ENCODE peak calls at places on chromosomes 12 and 14, in six cellular contexts. T is adrenal gland; N is sigmoid colon; K is cardiac muscle cell; V is cardiac fibroblast; F is CD8-positive, alpha-beta T cell. H is an unnamed sample.

GRCh38 chr14:41899416-41899815 is 292.7 kb downstream of the LRFN5 start:
- DNase-seq in T (no peak), N (no peak), K (no peak), V (peak; percentile 41), F (no peak), H (peak; percentile 0)

GRCh38 chr14:89012272-89013097 is 188.0 kb downstream of the TTC8 start:
- DNase-seq in T (no peak), N (no peak), K (no peak), V (no peak), F (no peak), H (no peak)

GRCh38 chr12:63419119-63419518 is 249.2 kb downstream of the DPY19L2 start:
- DNase-seq in T (no peak), N (no peak), K (no peak), V (no peak), F (no peak), H (no peak)

GRCh38 chr12:41936333-41936732 is 208.3 kb downstream of the GXYLT1 start:
- DNase-seq in T (no peak), N (no peak), K (no peak), V (no peak), F (no peak), H (no peak)

GRCh38 chr14:103199141-103199540 is 75.9 kb downstream of the TNFAIP2 start:
- DNase-seq in T (no peak), N (peak; percentile 78), K (no peak), V (peak; percentile 75), F (no peak), H (peak; percentile 95)

GRCh38 chr14:50410921-50411320 is 14.2 kb upstream of the CDKL1 start:
- DNase-seq in T (no peak), N (no peak), K (no peak), V (peak; percentile 73), F (no peak), H (peak; percentile 91)

GRCh38 chr12:22321620-22322019 is 12.9 kb downstream of the ST8SIA1 start:
- DNase-seq in T (peak; percentile 12), N (no peak), K (peak; percentile 17), V (peak; percentile 18), F (no peak), H (peak; percentile 8)

GRCh38 chr12:101671157-101671791 is 26.2 kb upstream of the CHPT1 start:
- DNase-seq in T (peak; percentile 26), N (no peak), K (no peak), V (no peak), F (peak; percentile 72), H (no peak)

GRCh38 chr12:130838951-130839769 is at the start of gene STX2:
- DNase-seq in T (peak; percentile 92), N (peak; percentile 93), K (peak; percentile 89), V (peak; percentile 84), F (peak; percentile 95), H (peak; percentile 74)

GRCh38 chr12:62737201-62737600 is 197.7 kb downstream of the PPM1H start:
- DNase-seq in T (no peak), N (no peak), K (no peak), V (no peak), F (no peak), H (no peak)

GRCh38 chr12:1760566-1761382 is 59.6 kb upstream of the LRTM2 start:
- DNase-seq in T (peak; percentile 49), N (no peak), K (no peak), V (peak; percentile 26), F (no peak), H (peak; percentile 53)

GRCh38 chr12:131852551-131853299 is 24.5 kb downstream of the MMP17 start:
- DNase-seq in T (no peak), N (no peak), K (no peak), V (no peak), F (no peak), H (peak; percentile 49)

GRCh38 chr12:89525002-89525823 is 617 bp upstream of the GALNT4 start:
- DNase-seq in T (peak; percentile 31), N (peak; percentile 72), K (peak; percentile 67), V (no peak), F (peak; percentile 60), H (peak; percentile 15)

GRCh38 chr12:106903241-106903950 is 52.3 kb upstream of the TMEM263 start:
- DNase-seq in T (peak; percentile 84), N (peak; percentile 75), K (peak; percentile 84), V (peak; percentile 53), F (peak; percentile 80), H (peak; percentile 28)

GRCh38 chr14:37583358-37584210 is 11.5 kb downstream of the FOXA1 start:
- DNase-seq in T (no peak), N (no peak), K (no peak), V (no peak), F (no peak), H (no peak)

GRCh38 chr12:12983420-12984035 is 16.5 kb downstream of the HEBP1 start:
- DNase-seq in T (peak; percentile 47), N (no peak), K (peak; percentile 39), V (peak; percentile 81), F (no peak), H (peak; percentile 66)

GRCh38 chr12:101238806-101239329 is 28.8 kb upstream of the SLC5A8 start:
- DNase-seq in T (no peak), N (no peak), K (no peak), V (no peak), F (no peak), H (no peak)

GRCh38 chr12:46071769-46072624 is 81.6 kb upstream of the SCAF11 start:
- DNase-seq in T (peak; percentile 85), N (peak; percentile 82), K (peak; percentile 73), V (peak; percentile 82), F (peak; percentile 69), H (peak; percentile 67)

GRCh38 chr14:65286443-65286842 is 126.1 kb upstream of the FUT8 start:
- DNase-seq in T (no peak), N (no peak), K (no peak), V (peak; percentile 39), F (no peak), H (peak; percentile 10)

GRCh38 chr12:75850751-75851462 is 180.7 kb downstream of the PHLDA1 start:
- DNase-seq in T (no peak), N (no peak), K (no peak), V (peak; percentile 56), F (no peak), H (peak; percentile 45)

GRCh38 chr12:127479256-127479655 is 787.7 kb upstream of the TMEM132C start:
- DNase-seq in T (no peak), N (no peak), K (no peak), V (peak; percentile 0), F (no peak), H (peak; percentile 55)

GRCh38 chr14:41051801-41052200 is 554.9 kb upstream of the LRFN5 start:
- DNase-seq in T (no peak), N (no peak), K (no peak), V (no peak), F (no peak), H (no peak)

GRCh38 chr14:99479903-99480855 is 480 bp downstream of the SETD3 start:
- DNase-seq in T (peak; percentile 72), N (peak; percentile 88), K (peak; percentile 78), V (peak; percentile 71), F (peak; percentile 57), H (peak; percentile 73)

GRCh38 chr14:52271538-52271937 is 4.0 kb downstream of the PTGDR start:
- DNase-seq in T (no peak), N (no peak), K (no peak), V (no peak), F (no peak), H (no peak)

GRCh38 chr14:52275372-52275771 is 7.9 kb downstream of the PTGDR start:
- DNase-seq in T (no peak), N (no peak), K (no peak), V (no peak), F (no peak), H (no peak)

GRCh38 chr14:52269100-52269499 is 1.6 kb downstream of the PTGDR start:
- DNase-seq in T (no peak), N (no peak), K (no peak), V (no peak), F (no peak), H (no peak)

GRCh38 chr14:52268191-52269061 is 928 bp downstream of the PTGDR start:
- DNase-seq in T (no peak), N (no peak), K (peak; percentile 14), V (peak; percentile 29), F (peak; percentile 60), H (peak; percentile 5)

DNA sequence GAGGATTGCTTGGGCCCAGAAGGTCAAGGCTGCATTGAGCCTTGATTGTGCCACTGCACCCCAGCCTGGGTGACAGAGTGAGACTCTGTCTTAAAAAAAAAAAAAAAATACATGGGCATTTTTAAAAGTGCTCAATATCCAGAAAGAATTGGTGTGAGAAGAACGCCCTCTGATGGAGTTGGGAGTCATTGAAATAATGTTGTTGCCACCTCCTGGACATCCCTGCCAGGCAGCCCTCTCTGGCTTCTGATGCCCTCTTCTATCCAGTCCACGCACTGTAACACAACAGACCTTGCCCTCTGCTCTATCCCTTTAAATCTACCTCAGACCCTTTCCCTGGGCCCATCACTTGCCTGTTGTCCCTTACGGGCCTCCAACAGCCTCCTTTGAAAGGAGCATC is 4.9 kb downstream of the PTGDR start:
- DNase-seq in T (peak; percentile 19), N (no peak), K (peak; percentile 23), V (peak; percentile 57), F (no peak), H (peak; percentile 11)
- TF ChIP-seq CTCF in T (peak; percentile 18), N (no peak), K (peak; percentile 46), V (peak; percentile 54), F (peak; percentile 49), H (peak; percentile 46)

DNA sequence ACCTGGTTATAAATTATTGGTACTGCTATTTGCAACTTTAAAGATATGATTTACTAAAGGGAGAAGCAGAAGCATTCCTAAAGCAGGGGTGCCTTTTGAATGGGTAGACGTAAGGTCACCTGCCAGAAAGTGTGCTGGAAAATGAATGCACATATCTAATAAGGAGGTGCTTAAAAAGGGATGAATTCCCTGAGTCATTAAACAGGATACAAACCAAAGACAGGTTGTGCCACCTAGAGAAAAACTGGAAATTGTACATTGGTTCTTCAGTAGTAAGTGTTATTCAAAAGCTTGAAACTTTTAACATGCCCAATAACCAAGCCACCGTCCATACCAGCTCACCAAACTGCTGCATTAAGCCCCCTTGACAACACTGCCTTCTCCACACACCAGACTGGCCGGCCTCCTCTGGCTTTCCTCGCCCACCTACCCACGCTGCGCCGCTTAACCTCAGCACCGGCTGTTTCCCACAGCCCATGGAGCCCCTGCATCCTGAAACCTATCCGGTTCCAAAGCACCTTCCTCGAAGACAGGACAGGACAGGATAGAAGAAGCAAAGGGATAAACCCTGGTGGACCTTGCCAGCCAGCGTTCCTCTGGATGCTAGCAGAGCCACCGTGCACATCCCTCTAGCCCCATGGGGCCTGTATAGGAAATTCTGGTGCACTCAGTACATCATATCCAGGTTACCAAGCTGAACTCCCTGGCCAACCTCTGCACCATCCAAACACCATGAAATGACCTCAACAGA is 201.5 kb upstream of the CAND1 start:
- DNase-seq in T (no peak), N (no peak), K (no peak), V (no peak), F (no peak), H (no peak)
- H3K4me3 ChIP-seq in T (peak overlapping the region; percentile 85), N (peak overlapping the region; percentile 76), K (peak overlapping the region; percentile 66), V (no peak overlapping the region), F (no peak overlapping the region), H (no peak overlapping the region)

GRCh38 chr14:77125275-77126073 is 16.1 kb downstream of the ZDHHC22 start:
- DNase-seq in T (no peak), N (no peak), K (no peak), V (no peak), F (no peak), H (no peak)
- TF ChIP-seq CTCF in T (no peak), N (no peak), K (no peak), V (no peak), F (peak; percentile 15), H (no peak)

DNA sequence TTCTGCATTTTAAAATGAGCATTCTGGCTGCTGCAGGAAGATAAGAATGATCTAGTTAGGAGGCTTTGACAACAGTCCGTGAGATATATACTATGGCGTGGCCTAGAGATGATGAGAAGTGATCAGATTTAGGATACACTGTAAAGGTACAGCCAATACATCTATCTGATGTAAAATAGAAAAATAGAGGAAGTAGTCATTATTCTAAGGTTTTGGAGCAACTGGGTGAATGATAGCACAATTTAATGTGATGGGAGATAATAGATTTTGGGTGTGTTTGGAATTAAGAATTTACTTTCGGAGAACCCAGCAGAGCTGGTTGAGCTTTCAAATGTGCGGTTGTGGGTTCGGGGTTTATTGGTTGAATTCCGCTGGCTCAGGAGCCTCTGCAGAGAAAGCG is at the start of gene ANP32D:
- DNase-seq in T (no peak), N (no peak), K (no peak), V (no peak), F (no peak), H (no peak)
- H3K4me3 ChIP-seq in T (no peak within 1 kb of the TSS), N (no peak within 1 kb of the TSS), K (no peak within 1 kb of the TSS), V (no peak within 1 kb of the TSS), F (no peak within 1 kb of the TSS), H (no peak within 1 kb of the TSS)

H was measured in AG10803.